ENCODE peak calls at places on chromosomes 4 and X, in four cellular contexts. H is HCT116, U is PC-3, W is neural progenitor cell. G is an unnamed sample. For H3K79me2, the result is how much of the 10 kb centered on the place peaks cover.

GRCh38 chr4:43718369-43718768 is 730.2 kb downstream of the KCTD8 start:
- DNase-seq in W (no peak), H (no peak), U (peak), G (no peak)

GRCh38 chrX:18146954-18147353 is 73.7 kb downstream of the BEND2 start:
- DNase-seq in W (peak), U (peak), H (no peak), G (no peak)

GRCh38 chr4:85132570-85132969 is 166.1 kb upstream of the WDFY3 start:
- DNase-seq in H (no peak), U (no peak), W (no peak), G (no peak)

GRCh38 chrX:72269671-72270251 is 7.3 kb downstream of the RPS4X start:
- DNase-seq in W (no peak), U (peak), H (no peak), G (peak)

GRCh38 chr4:8211229-8211628 is 12.1 kb downstream of the SH3TC1 start:
- DNase-seq in H (no peak), U (no peak), W (no peak), G (no peak)

GRCh38 chr4:23828779-23829178 is 61.1 kb downstream of the PPARGC1A start:
- DNase-seq in U (no peak), H (no peak), W (no peak), G (no peak)

GRCh38 chr4:111652206-111652605 is 493.0 kb upstream of the FAM241A start:
- DNase-seq in U (no peak), W (no peak), H (no peak), G (no peak)

GRCh38 chrX:44742480-44743155 is 101.2 kb upstream of the DUSP21 start:
- DNase-seq in H (no peak), W (no peak), U (no peak), G (no peak)

GRCh38 chr4:8869879-8870646 is 1.6 kb downstream of the HMX1 start:
- DNase-seq in U (no peak), H (no peak), W (peak), G (no peak)

GRCh38 chr4:76736434-76736833 is 161.5 kb downstream of the SOWAHB start:
- DNase-seq in H (no peak), W (no peak), U (no peak), G (no peak)

GRCh38 chr4:170388255-170388654 is 298.5 kb upstream of the AADAT start:
- DNase-seq in U (no peak), W (no peak), H (no peak), G (peak)

GRCh38 chrX:119410027-119410819 is 11.1 kb downstream of the SLC25A43 start:
- DNase-seq in H (peak), U (peak), W (no peak), G (peak)

GRCh38 chr4:73421708-73422457 is 14.1 kb upstream of the AFP start:
- DNase-seq in U (no peak), H (no peak), W (no peak), G (no peak)

GRCh38 chr4:171117457-171117856 is 695.7 kb upstream of the GALNTL6 start:
- DNase-seq in U (peak), W (no peak), H (no peak), G (peak)

GRCh38 chr4:64781737-64782326 is 372.6 kb upstream of the TECRL start:
- DNase-seq in W (peak), H (no peak), U (peak), G (peak)

GRCh38 chr4:141009931-141010330 is 123.3 kb downstream of the RNF150 start:
- DNase-seq in W (no peak), H (no peak), U (no peak), G (no peak)

GRCh38 chr4:3638080-3638715 is 106.0 kb upstream of the LRPAP1 start:
- DNase-seq in W (no peak), U (no peak), H (no peak), G (no peak)

GRCh38 chr4:185738038-185738552 is 73.9 kb downstream of the SORBS2 start:
- DNase-seq in W (no peak), H (no peak), U (no peak), G (no peak)

GRCh38 chrX:31609130-31609529 is 537.3 kb upstream of the FTHL17 start:
- DNase-seq in H (no peak), U (peak), W (no peak), G (peak)

GRCh38 chrX:103533428-103534216 is 14.3 kb upstream of the RAB40A start:
- DNase-seq in U (peak), H (peak), W (peak), G (peak)

GRCh38 chrX:125710403-125711062 is 390.9 kb downstream of the TEX13C start:
- DNase-seq in U (no peak), H (no peak), W (peak), G (no peak)

GRCh38 chr4:48899950-48900349 is 6.6 kb downstream of the OCIAD2 start:
- DNase-seq in U (no peak), H (no peak), W (peak), G (no peak)

GRCh38 chr4:44342800-44343199 is 105.8 kb downstream of the KCTD8 start:
- DNase-seq in H (no peak), W (no peak), U (no peak), G (no peak)

GRCh38 chr4:123478859-123479345 is 82.3 kb downstream of the SPRY1 start:
- DNase-seq in W (no peak), U (peak), H (peak), G (peak)

GRCh38 chrX:147953976-147954375 is 27.2 kb upstream of the FMR1NB start:
- DNase-seq in U (no peak), H (no peak), W (no peak), G (no peak)

GRCh38 chr4:8325284-8325973 is 55.9 kb downstream of the HTRA3 start:
- DNase-seq in U (no peak), H (no peak), W (no peak), G (peak)

GRCh38 chr4:180809439-180809838 is 1433.8 kb upstream of the TENM3 start:
- DNase-seq in U (no peak), W (no peak), H (no peak), G (no peak)

GRCh38 chrX:150092549-150092948 is 154.3 kb upstream of the EOLA2 start:
- DNase-seq in U (no peak), H (no peak), W (no peak), G (no peak)

GRCh38 chrX:40012039-40012799 is 85.5 kb downstream of the BCOR start:
- DNase-seq in U (peak), H (no peak), W (peak), G (no peak)

GRCh38 chr4:104465620-104466019 is 29.1 kb downstream of the CXXC4 start:
- DNase-seq in H (no peak), U (no peak), W (no peak), G (no peak)

GRCh38 chr4:180832086-180832485 is 1411.1 kb upstream of the TENM3 start:
- DNase-seq in W (peak), H (no peak), U (peak), G (no peak)

GRCh38 chr4:183515411-183515810 is 10.6 kb downstream of the ING2 start:
- DNase-seq in U (no peak), H (no peak), W (no peak), G (no peak)

GRCh38 chr4:169398294-169398693 is 127.5 kb upstream of the SH3RF1 start:
- DNase-seq in U (peak), H (no peak), W (no peak), G (peak)

GRCh38 chrX:124634363-124634762 is 288.0 kb downstream of the SH2D1A start:
- DNase-seq in W (no peak), H (no peak), U (peak), G (peak)

GRCh38 chr4:176236909-176237308 is 32.1 kb downstream of the ASB5 start:
- DNase-seq in W (no peak), U (peak), H (no peak), G (peak)

GRCh38 chr4:119103263-119103662 is 32.4 kb upstream of the MYOZ2 start:
- DNase-seq in U (peak), H (peak), W (no peak), G (peak)

DNA sequence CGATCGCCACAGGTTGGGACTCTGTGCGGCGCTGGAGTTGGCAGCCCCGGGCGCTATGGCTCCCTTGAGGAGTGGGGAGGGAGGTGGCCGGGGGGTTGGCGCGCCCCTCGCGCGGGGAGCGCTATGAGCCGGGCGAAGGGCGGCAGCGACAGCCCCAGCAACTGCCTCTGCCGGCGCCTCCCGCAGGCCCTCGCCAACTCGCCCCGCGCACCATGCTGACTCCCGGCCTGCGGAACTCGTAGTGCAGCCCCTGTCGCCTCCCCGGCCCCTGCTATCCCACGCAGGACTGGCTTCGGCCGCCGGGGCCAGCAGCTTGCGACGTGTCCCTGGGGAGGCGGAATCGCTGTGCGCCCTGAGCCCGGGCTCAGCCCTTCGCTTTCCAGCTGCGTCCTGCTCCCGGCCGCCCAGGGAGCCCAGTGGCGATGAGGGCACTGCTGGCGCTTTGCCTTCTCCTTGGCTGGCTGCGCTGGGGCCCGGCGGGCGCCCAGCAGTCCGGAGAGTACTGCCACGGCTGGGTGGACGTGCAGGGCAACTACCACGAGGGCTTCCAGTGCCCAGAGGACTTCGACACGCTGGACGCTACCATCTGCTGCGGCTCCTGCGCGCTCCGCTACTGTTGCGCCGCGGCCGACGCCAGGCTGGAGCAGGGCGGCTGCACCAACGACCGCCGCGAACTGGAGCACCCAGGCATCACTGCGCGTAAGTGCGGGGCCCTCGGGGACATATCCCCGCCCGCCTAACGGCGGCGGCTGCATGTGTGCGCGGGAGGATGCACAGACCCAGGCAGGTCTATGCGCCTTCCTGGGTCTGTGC is 553 bp downstream of the SHISA3 start:
- DNase-seq in H (no peak), U (peak), W (peak), G (peak)
- TF ChIP-seq EZH2 in H (no peak), U (no peak), W (peak), G (peak)

GRCh38 chrX:13694983-13695382 is 6.1 kb downstream of the RAB9A start:
- DNase-seq in W (no peak), U (no peak), H (no peak), G (no peak)
- H3K79me2 ChIP-seq in W (half or more), U (half or more), H (half or more), G (half or more)

DNA sequence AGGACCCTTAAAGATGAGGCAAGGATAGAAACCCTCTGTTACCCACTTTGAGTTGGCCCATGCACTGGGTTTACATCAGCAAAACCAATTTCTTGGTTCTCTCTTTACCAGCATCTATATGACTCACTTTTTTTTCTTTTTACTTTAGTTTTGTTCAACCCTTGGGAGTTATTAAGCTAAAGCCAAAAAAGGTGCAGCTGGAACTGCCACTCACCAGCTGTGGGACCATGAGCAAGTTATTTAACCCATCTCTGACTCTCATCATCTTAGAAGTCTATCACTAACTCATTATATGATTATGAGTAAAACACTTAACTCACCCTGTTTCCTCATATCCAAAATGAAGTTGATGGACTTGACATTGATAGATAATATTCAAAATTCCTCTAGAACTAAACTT is 53.4 kb downstream of the GABRB1 start:
- DNase-seq in H (no peak), U (no peak), W (no peak), G (no peak)
- H2AFZ ChIP-seq in H (no peak), U (no peak), W (no peak), G (no peak)

GRCh38 chrX:140503714-140504351 is 1.0 kb downstream of the SOX3 start:
- DNase-seq in W (peak), H (no peak), U (no peak), G (no peak)
- TF ChIP-seq EZH2 in W (no peak), H (no peak), U (no peak), G (no peak)

DNA sequence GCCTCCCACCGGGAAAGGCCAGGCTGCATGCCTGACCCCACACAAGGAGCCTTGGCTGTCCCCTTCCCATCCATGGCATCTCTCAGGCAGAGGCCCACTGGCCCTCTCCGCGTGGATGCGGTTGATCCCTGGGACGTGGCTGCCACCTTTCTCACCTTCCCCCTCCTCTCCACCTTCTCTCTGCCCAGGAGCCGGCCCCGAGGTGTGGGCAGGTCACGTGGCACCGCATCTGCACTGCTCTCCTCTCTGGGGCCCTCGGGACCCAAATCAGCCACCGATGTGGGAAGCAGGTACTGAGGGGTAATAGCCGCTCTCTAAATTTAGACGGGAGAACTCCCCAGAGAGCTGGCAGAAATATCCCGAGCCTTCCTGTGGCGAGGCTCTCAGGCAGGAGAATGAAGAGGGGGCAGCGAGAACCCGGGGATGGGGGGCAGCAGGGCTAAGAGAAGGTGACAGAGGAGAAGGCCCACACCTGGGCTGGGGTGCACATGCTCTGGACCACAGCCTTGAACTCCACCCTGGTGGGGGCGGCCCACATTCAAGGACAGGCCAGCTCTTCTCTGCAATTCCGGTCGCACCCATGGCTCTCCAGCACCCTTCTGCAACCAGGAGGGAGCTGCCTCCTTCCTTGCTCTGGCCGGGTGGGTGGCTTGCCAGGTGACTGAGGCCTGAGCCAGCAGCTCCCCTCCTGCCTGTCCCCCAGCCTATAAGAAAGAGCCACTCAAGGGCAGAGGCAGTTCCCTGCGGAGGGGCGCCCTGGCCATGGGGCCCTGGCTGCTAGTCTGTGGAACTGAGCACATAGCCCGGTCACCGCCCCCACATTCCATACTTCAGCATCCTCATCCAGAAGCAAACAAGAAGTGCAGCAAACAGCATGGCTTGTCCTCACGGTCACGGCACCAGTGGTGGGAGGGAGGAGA is 9.6 kb upstream of the DUSP9 start:
- DNase-seq in U (no peak), H (no peak), W (no peak), G (no peak)
- H3K79me2 ChIP-seq in U (under half), H (under half), W (under half), G (under half)

G was measured in mammary epithelial cell.